ENCODE peak calls at places on chromosomes 1 and 21, in nine cellular contexts. Q is activated T-cell treated with anti-CD3 and anti-CD28 coated beads for 24 hours, G is lower lobe of right lung, J is left cardiac atrium, R is breast epithelium, F is fibroblast of the conjunctiva, A is COR-L47, T is activated T-helper 1 cell treated with Interleukin-2 at 50 U/mL for 16 hours, P is mucosa of gallbladder. E is an unnamed sample.

GRCh38 chr1:66283583-66284041 is 250.3 kb upstream of the SGIP1 start:
- DNase-seq in F (no peak), Q (no peak), T (no peak), R (no peak), J (no peak), G (no peak), P (no peak), A (no peak), E (no peak)

GRCh38 chr1:52193985-52194384 is 52.1 kb downstream of the ZFYVE9 start:
- DNase-seq in A (no peak), P (no peak), T (no peak), R (no peak), Q (no peak), F (no peak), G (no peak), J (no peak), E (no peak)

GRCh38 chr1:28864695-28865094 is 49.7 kb upstream of the EPB41 start:
- DNase-seq in J (no peak), A (no peak), F (no peak), Q (no peak), T (no peak), R (no peak), P (no peak), G (no peak), E (no peak)

GRCh38 chr1:910881-911721 is 12.6 kb upstream of the SAMD11 start:
- DNase-seq in F (no peak), T (no peak), P (peak), A (peak), J (peak), G (no peak), R (no peak), Q (no peak), E (peak)

GRCh38 chr1:229567109-229567868 is 8.8 kb upstream of the ABCB10 start:
- DNase-seq in G (no peak), T (no peak), P (no peak), F (no peak), J (no peak), R (no peak), A (no peak), Q (no peak), E (no peak)

GRCh38 chr1:45009956-45010854 is 919 bp downstream of the HECTD3 start:
- DNase-seq in J (peak), A (peak), R (peak), T (peak), Q (no peak), F (no peak), G (peak), P (peak), E (peak)

GRCh38 chr1:180842890-180843289 is 69.8 kb upstream of the KIAA1614 start:
- DNase-seq in P (no peak), A (no peak), Q (no peak), R (no peak), T (no peak), J (no peak), G (no peak), F (no peak), E (no peak)

GRCh38 chr1:47182681-47183235 is 7.1 kb downstream of the PDZK1IP1 start:
- DNase-seq in P (no peak), T (no peak), F (no peak), J (no peak), R (no peak), Q (no peak), G (no peak), A (no peak), E (peak)

GRCh38 chr1:16905112-16905855 is 9.5 kb downstream of the RNU1-2 start:
- DNase-seq in F (peak), P (no peak), R (no peak), J (no peak), A (no peak), Q (peak), T (no peak), G (no peak), E (no peak)

GRCh38 chr1:1215881-1216605 is 2.1 kb upstream of the TNFRSF4 start:
- DNase-seq in R (no peak), Q (no peak), P (no peak), F (no peak), G (no peak), T (no peak), A (no peak), J (no peak), E (no peak)

GRCh38 chr1:86833461-86834215 is 80.3 kb downstream of the SELENOF start:
- DNase-seq in A (peak), R (peak), G (peak), Q (peak), F (peak), P (peak), J (peak), T (no peak), E (peak)

GRCh38 chr1:58898739-58899580 is 115.1 kb upstream of the JUN start:
- DNase-seq in G (peak), F (no peak), A (no peak), T (no peak), R (no peak), Q (no peak), J (peak), P (peak), E (peak)

GRCh38 chr1:203133969-203134725 is 6.6 kb downstream of the ADORA1 start:
- DNase-seq in P (no peak), G (no peak), Q (no peak), T (no peak), A (no peak), R (no peak), J (no peak), F (no peak), E (no peak)

GRCh38 chr1:1072849-1073742 is 1.0 kb downstream of the RNF223 start:
- DNase-seq in G (no peak), Q (no peak), P (no peak), F (no peak), A (no peak), R (no peak), J (no peak), T (no peak), E (no peak)

GRCh38 chr1:202713110-202713509 is 2.9 kb upstream of the SYT2 start:
- DNase-seq in T (no peak), Q (no peak), J (no peak), F (no peak), R (no peak), P (peak), G (no peak), A (peak), E (no peak)

GRCh38 chr1:1240822-1241587 is 5.5 kb downstream of the C1QTNF12 start:
- DNase-seq in J (no peak), F (no peak), A (no peak), P (no peak), G (no peak), R (no peak), Q (no peak), T (no peak), E (no peak)

GRCh38 chr1:159492575-159493323 is 43.1 kb downstream of the OR10J5 start:
- DNase-seq in P (no peak), R (no peak), Q (no peak), T (no peak), J (no peak), G (no peak), A (no peak), F (no peak), E (no peak)

GRCh38 chr21:9767592-9768375 is 753.6 kb upstream of the TPTE start:
- DNase-seq in P (no peak), F (no peak), G (no peak), Q (no peak), A (no peak), J (no peak), T (no peak), R (no peak), E (no peak)

GRCh38 chr1:183226963-183227362 is 40.9 kb downstream of the LAMC2 start:
- DNase-seq in G (no peak), P (no peak), F (no peak), R (no peak), T (no peak), J (no peak), A (no peak), Q (no peak), E (no peak)

GRCh38 chr1:5833911-5834310 is 158.3 kb downstream of the NPHP4 start:
- DNase-seq in A (no peak), G (no peak), T (no peak), R (no peak), P (no peak), F (no peak), Q (no peak), J (no peak), E (no peak)

GRCh38 chr1:235326719-235327558 is 1.0 kb downstream of the ARID4B start:
- DNase-seq in F (no peak), G (peak), J (peak), T (peak), R (peak), P (peak), Q (peak), A (no peak), E (peak)

GRCh38 chr1:243930822-243931671 is 81.0 kb upstream of the AKT3 start:
- DNase-seq in J (no peak), Q (no peak), A (no peak), R (no peak), G (no peak), F (no peak), T (no peak), P (no peak), E (no peak)

GRCh38 chr1:203444077-203444683 is 31.4 kb upstream of the PRELP start:
- DNase-seq in T (no peak), F (no peak), R (no peak), Q (no peak), A (no peak), J (no peak), P (no peak), G (no peak), E (no peak)

GRCh38 chr1:225828706-225829344 is 18.9 kb downstream of the EPHX1 start:
- DNase-seq in T (no peak), Q (no peak), R (no peak), J (no peak), A (no peak), P (no peak), G (no peak), F (no peak), E (no peak)

GRCh38 chr1:33143181-33143580 is 38.7 kb downstream of the TRIM62 start:
- DNase-seq in P (peak), Q (no peak), F (no peak), G (no peak), A (no peak), R (no peak), T (no peak), J (peak), E (no peak)

E was measured in spleen.